ENCODE peak calls at places on chromosomes 4 and X, in seven cellular contexts. C, T, Z, E, H, W and J are unnamed samples.

GRCh38 chrX:54357414-54358377 is at the start of gene WNK3:
- DNase-seq in E (peak; percentile 83), C (no peak), H (peak; percentile 94), W (peak; percentile 77), T (peak; percentile 46), Z (peak; percentile 70), J (peak; percentile 96)

GRCh38 chr4:4227510-4228355 is 1.0 kb upstream of the OTOP1 start:
- DNase-seq in H (no peak), W (no peak), E (no peak), Z (no peak), C (no peak), T (no peak), J (no peak)

GRCh38 chr4:35604252-35604651 is 640.1 kb downstream of the ARAP2 start:
- DNase-seq in W (no peak), C (no peak), Z (no peak), H (no peak), T (no peak), E (no peak), J (no peak)

GRCh38 chr4:124753941-124754581 is 41.5 kb upstream of the ANKRD50 start:
- DNase-seq in C (no peak), T (no peak), Z (no peak), E (peak; percentile 70), H (peak; percentile 96), W (no peak), J (no peak)

GRCh38 chr4:80361329-80361900 is 25.9 kb downstream of the CFAP299 start:
- DNase-seq in Z (peak; percentile 49), E (peak; percentile 48), W (peak; percentile 47), C (no peak), H (peak; percentile 63), T (no peak), J (peak; percentile 45)

GRCh38 chr4:187232201-187232600 is 508.5 kb upstream of the FAT1 start:
- DNase-seq in E (no peak), T (no peak), Z (no peak), W (no peak), C (no peak), H (peak; percentile 83), J (peak; percentile 73)

GRCh38 chr4:7597281-7597680 is 162.6 kb upstream of the PSAPL1 start:
- DNase-seq in W (no peak), H (no peak), Z (no peak), E (no peak), C (no peak), T (no peak), J (no peak)

GRCh38 chrX:46820391-46821100 is 16.3 kb upstream of the RP2 start:
- DNase-seq in H (no peak), W (no peak), C (no peak), T (no peak), E (no peak), Z (no peak), J (no peak)

GRCh38 chr4:53019485-53020382 is 157.6 kb downstream of the RASL11B start:
- DNase-seq in E (peak; percentile 87), C (no peak), T (no peak), Z (no peak), W (peak; percentile 70), H (no peak), J (peak; percentile 35)

GRCh38 chrX:136275553-136275952 is 24.4 kb upstream of the MAP7D3 start:
- DNase-seq in Z (no peak), C (no peak), E (no peak), H (peak; percentile 47), W (no peak), T (no peak), J (no peak)